ENCODE peak calls at places on chromosomes 16 and 17, in nine cellular contexts. S is heart left ventricle, Z is uterus, Y is Peyer's patch, I is IMR-90, R is esophagus squamous epithelium, H is ovary, P is adrenal gland, C is suprapubic skin. N is an unnamed sample. For H3K36me3, the result is how much of the 10 kb centered on the place peaks cover.

GRCh38 chr16:70695351-70696070 is 9.7 kb upstream of the MTSS2 start:
- DNase-seq in S (peak), R (no peak), Z (no peak), C (no peak), I (no peak), P (peak), H (no peak), Y (no peak), N (no peak)

GRCh38 chr16:87210949-87211348 is 106.2 kb downstream of the C16orf95 start:
- DNase-seq in Y (no peak), P (no peak), H (no peak), I (peak), C (no peak), R (no peak), S (no peak), Z (no peak), N (no peak)

GRCh38 chr17:16282522-16282921 is 65.5 kb downstream of the PIGL start:
- DNase-seq in C (no peak), S (no peak), H (no peak), Y (no peak), P (no peak), I (peak), Z (no peak), R (no peak), N (no peak)

GRCh38 chr17:58052951-58053715 is 30.1 kb upstream of the DYNLL2 start:
- DNase-seq in I (no peak), H (no peak), Z (no peak), P (peak), S (no peak), Y (no peak), R (no peak), C (no peak), N (no peak)

GRCh38 chr16:15502041-15502725 is 67.8 kb downstream of the BMERB1 start:
- DNase-seq in S (no peak), C (no peak), I (peak), R (no peak), H (no peak), Z (no peak), Y (no peak), P (no peak), N (no peak)

GRCh38 chr16:4703906-4704305 is 10.5 kb downstream of the NUDT16L1 start:
- DNase-seq in Y (no peak), R (no peak), Z (no peak), P (no peak), C (no peak), H (no peak), I (no peak), S (no peak), N (no peak)

GRCh38 chr17:14337596-14338079 is 36.8 kb downstream of the HS3ST3B1 start:
- DNase-seq in S (no peak), H (no peak), R (no peak), Y (no peak), C (no peak), Z (no peak), P (no peak), I (no peak), N (no peak)

GRCh38 chr16:58814348-58814801 is 80.3 kb upstream of the GOT2 start:
- DNase-seq in Z (peak), Y (no peak), I (peak), C (no peak), R (no peak), S (peak), P (peak), H (peak), N (peak)

GRCh38 chr17:21470861-21471260 is 94.7 kb downstream of the KCNJ12 start:
- DNase-seq in S (no peak), Z (no peak), C (no peak), Y (no peak), R (no peak), P (no peak), I (no peak), H (no peak), N (no peak)

GRCh38 chr16:81456523-81457325 is 12.1 kb downstream of the CMIP start:
- DNase-seq in Z (no peak), C (no peak), S (no peak), Y (peak), R (no peak), H (no peak), I (no peak), P (no peak), N (no peak)

GRCh38 chr17:58364270-58364942 is 12.4 kb upstream of the SUPT4H1 start:
- DNase-seq in I (no peak), R (no peak), Y (peak), C (no peak), H (no peak), S (no peak), P (peak), Z (no peak), N (peak)

GRCh38 chr16:71439531-71439930 is 2.3 kb downstream of the TLE7 start:
- DNase-seq in I (no peak), P (no peak), R (no peak), H (no peak), Y (no peak), Z (no peak), C (no peak), S (no peak), N (no peak)

GRCh38 chr16:22413819-22414218 is 39.4 kb upstream of the CDR2 start:
- DNase-seq in H (no peak), C (no peak), R (no peak), P (no peak), Y (no peak), S (no peak), I (no peak), Z (no peak), N (no peak)

GRCh38 chr16:11560701-11561439 is 25.8 kb downstream of the LITAF start:
- DNase-seq in Y (no peak), I (no peak), C (no peak), P (peak), S (peak), R (no peak), H (peak), Z (peak), N (no peak)

GRCh38 chr16:5302372-5303114 is 204.9 kb upstream of the EEF2KMT start:
- DNase-seq in Z (no peak), Y (no peak), S (no peak), C (no peak), R (no peak), H (no peak), I (no peak), P (no peak), N (no peak)

GRCh38 chr17:71899317-71899716 is 221.5 kb upstream of the SOX9 start:
- DNase-seq in R (no peak), S (no peak), Y (no peak), C (no peak), I (peak), Z (no peak), P (no peak), H (no peak), N (no peak)

GRCh38 chr17:10217916-10218315 is 19.5 kb upstream of the GAS7 start:
- DNase-seq in H (no peak), C (no peak), Z (no peak), I (peak), R (no peak), Y (no peak), S (no peak), P (no peak), N (no peak)

GRCh38 chr16:87369796-87370719 is 13.5 kb downstream of the FBXO31 start:
- DNase-seq in S (no peak), I (no peak), Y (no peak), Z (no peak), P (no peak), H (no peak), R (no peak), C (no peak), N (no peak)

GRCh38 chr17:45137561-45138305 is 2.2 kb downstream of the ACBD4 start:
- DNase-seq in S (no peak), Z (no peak), I (no peak), C (no peak), P (peak), H (no peak), R (no peak), Y (peak), N (no peak)

GRCh38 chr16:83312015-83312734 is 495.6 kb upstream of the HSBP1 start:
- DNase-seq in P (no peak), C (no peak), H (no peak), R (no peak), Z (no peak), S (no peak), I (no peak), Y (no peak), N (no peak)

GRCh38 chr16:84955427-84955826 is 55.9 kb downstream of the ZDHHC7 start:
- DNase-seq in R (no peak), Z (no peak), S (no peak), C (no peak), P (no peak), Y (no peak), H (no peak), I (no peak), N (no peak)

GRCh38 chr17:21119247-21119944 is 7.4 kb upstream of the DHRS7B start:
- DNase-seq in Z (peak), H (peak), I (peak), P (peak), R (no peak), S (peak), Y (peak), C (peak), N (peak)

GRCh38 chr16:82358161-82358560 is 188.1 kb upstream of the MPHOSPH6 start:
- DNase-seq in I (no peak), R (no peak), Y (no peak), P (no peak), Z (no peak), C (no peak), S (no peak), H (no peak), N (no peak)

GRCh38 chr16:47213761-47214440 is 70.2 kb upstream of the NETO2 start:
- DNase-seq in I (peak), Y (no peak), Z (no peak), S (no peak), H (no peak), C (no peak), P (no peak), R (no peak), N (no peak)

GRCh38 chr16:69596801-69597200 is 31.0 kb downstream of the NFAT5 start:
- DNase-seq in I (no peak), Z (no peak), P (no peak), C (no peak), S (no peak), R (no peak), H (no peak), Y (no peak), N (no peak)

GRCh38 chr17:46191332-46192210 is 1.7 kb downstream of the KANSL1 start:
- DNase-seq in R (no peak), C (no peak), P (peak), S (peak), Y (no peak), H (peak), I (no peak), Z (no peak), N (peak)

GRCh38 chr17:145671-146541 is 8.5 kb downstream of the SCGB1C2 start:
- DNase-seq in I (no peak), Z (peak), S (peak), R (no peak), H (peak), C (peak), P (peak), Y (peak), N (peak)

GRCh38 chr17:57006040-57006439 is 28.1 kb downstream of the SCPEP1 start:
- DNase-seq in Z (no peak), H (no peak), Y (no peak), P (peak), C (no peak), I (no peak), S (no peak), R (no peak), N (no peak)

GRCh38 chr17:9900019-9900594 is 5.0 kb downstream of the RCVRN start:
- DNase-seq in Y (no peak), P (no peak), H (no peak), S (no peak), R (no peak), C (peak), I (no peak), Z (peak), N (no peak)

GRCh38 chr16:71769222-71769621 is 39.4 kb downstream of the AP1G1 start:
- DNase-seq in Z (no peak), C (no peak), H (no peak), R (no peak), P (no peak), I (no peak), Y (no peak), S (no peak), N (no peak)

GRCh38 chr17:3551189-3551588 is 6.4 kb downstream of the TRPV3 start:
- DNase-seq in I (no peak), P (no peak), C (no peak), H (no peak), R (no peak), Z (no peak), S (no peak), Y (peak), N (no peak)

GRCh38 chr17:31392002-31392855 is 754 bp downstream of the RAB11FIP4 start:
- DNase-seq in R (no peak), Y (no peak), H (no peak), C (no peak), P (no peak), Z (no peak), I (no peak), S (no peak), N (no peak)
- H3K4me3 ChIP-seq in R (peak), Y (peak), H (peak), C (peak), P (no peak), Z (no peak), I (peak), S (peak), N (peak)

GRCh38 chr16:20866792-20867191 is 33.4 kb downstream of the DCUN1D3 start:
- DNase-seq in I (no peak), S (no peak), C (no peak), H (no peak), P (peak), R (no peak), Z (no peak), Y (no peak), N (no peak)

GRCh38 chr16:20867585-20867984 is 32.6 kb downstream of the DCUN1D3 start:
- DNase-seq in C (no peak), Z (no peak), P (peak), S (no peak), I (peak), R (no peak), Y (no peak), H (no peak), N (no peak)

GRCh38 chr16:20870122-20870521 is 30.0 kb downstream of the DCUN1D3 start:
- DNase-seq in Z (no peak), C (no peak), Y (no peak), S (no peak), H (no peak), R (no peak), P (no peak), I (no peak), N (no peak)

GRCh38 chr16:20871258-20871657 is 28.9 kb downstream of the DCUN1D3 start:
- DNase-seq in I (no peak), Y (no peak), Z (no peak), S (no peak), R (no peak), H (no peak), C (no peak), P (no peak), N (no peak)

GRCh38 chr16:20868890-20869289 is 31.3 kb downstream of the DCUN1D3 start:
- DNase-seq in S (peak), R (no peak), I (peak), H (peak), C (peak), Z (peak), Y (peak), P (peak), N (peak)
- TF ChIP-seq POLR2A in S (no peak), R (no peak), I (no peak), H (no peak), C (no peak), Z (no peak), Y (no peak), P (no peak), N (no peak)

GRCh38 chr17:49234509-49235080 is 4.0 kb upstream of the PHOSPHO1 start:
- DNase-seq in S (no peak), Z (no peak), H (no peak), R (no peak), Y (no peak), C (no peak), I (no peak), P (no peak), N (no peak)
- H3K36me3 ChIP-seq in S (under half), Z (under half), H (under half), R (under half), Y (under half), C (under half), I (under half), P (under half), N (under half)

GRCh38 chr16:67833035-67833417 is 9.1 kb upstream of the THAP11 start:
- DNase-seq in Z (no peak), I (peak), H (no peak), S (no peak), P (no peak), Y (no peak), C (no peak), R (no peak), N (no peak)

GRCh38 chr16:67837811-67838210 is 4.3 kb upstream of the THAP11 start:
- DNase-seq in Z (no peak), C (no peak), H (no peak), I (no peak), S (no peak), P (no peak), Y (no peak), R (no peak), N (no peak)

GRCh38 chr16:67828651-67829050 is 13.5 kb upstream of the THAP11 start:
- DNase-seq in I (no peak), R (no peak), P (no peak), S (no peak), Z (no peak), Y (no peak), C (no peak), H (no peak), N (no peak)

GRCh38 chr16:67833418-67834241 is 8.5 kb upstream of the THAP11 start:
- DNase-seq in H (peak), P (peak), I (peak), C (peak), R (peak), S (peak), Z (peak), Y (peak), N (peak)

DNA sequence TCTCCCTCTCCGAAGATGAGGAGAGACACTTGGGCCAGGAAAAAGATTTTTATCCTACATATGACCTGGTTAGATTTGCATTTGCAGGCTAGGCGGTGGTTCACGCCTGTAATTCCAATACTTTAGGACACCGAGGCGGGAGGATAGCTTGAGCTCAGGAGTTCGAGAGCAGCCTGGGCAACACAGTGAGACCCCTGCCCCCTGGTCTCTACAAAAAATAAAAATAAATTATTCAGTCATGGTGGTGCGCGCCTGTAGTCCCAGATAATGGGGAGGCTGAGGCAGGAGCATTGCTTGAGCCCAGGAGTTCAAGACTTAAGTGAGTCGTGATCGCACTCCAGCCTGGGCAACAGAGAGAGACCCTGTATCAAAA is 7.9 kb upstream of the THAP11 start:
- DNase-seq in H (no peak), P (no peak), Y (no peak), C (no peak), R (no peak), I (no peak), S (no peak), Z (no peak), N (no peak)
- H3K4me3 ChIP-seq in H (peak), P (peak), Y (peak), C (peak), R (peak), I (peak), S (peak), Z (peak), N (peak)

GRCh38 chr16:51474414-51475091 is 323.5 kb upstream of the SALL1 start:
- DNase-seq in Y (no peak), Z (no peak), I (no peak), R (no peak), P (no peak), C (no peak), S (no peak), H (no peak), N (no peak)

GRCh38 chr16:51473091-51473490 is 322.0 kb upstream of the SALL1 start:
- DNase-seq in C (no peak), Z (no peak), I (no peak), R (no peak), H (no peak), Y (no peak), P (no peak), S (no peak), N (no peak)
- TF ChIP-seq POLR2A in C (no peak), Z (no peak), I (no peak), R (no peak), H (no peak), Y (no peak), P (no peak), S (no peak), N (no peak)

DNA sequence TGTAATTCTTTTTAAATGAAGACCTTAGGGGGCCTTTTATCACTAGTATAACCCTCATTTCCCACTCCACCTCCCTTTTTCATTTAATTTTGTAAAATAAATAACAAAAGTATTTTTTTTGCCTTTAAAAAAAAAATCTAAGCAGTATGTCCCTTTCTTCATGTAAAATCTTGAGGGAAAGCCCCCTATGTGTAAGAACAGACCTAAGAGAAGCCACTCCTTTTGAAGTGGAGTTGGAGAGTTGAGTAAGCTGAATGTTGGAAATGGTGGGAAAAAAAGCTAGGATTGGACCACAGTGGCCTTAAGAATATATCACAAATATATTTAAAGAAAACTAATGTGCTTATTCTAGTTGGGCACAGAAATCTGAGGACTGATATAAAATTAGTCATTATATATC is 44.5 kb upstream of the INTS2 start:
- DNase-seq in Y (no peak), H (no peak), Z (no peak), S (no peak), I (no peak), R (no peak), P (no peak), C (no peak), N (no peak)
- H3K36me3 ChIP-seq in Y (under half), H (under half), Z (under half), S (half or more), I (under half), R (under half), P (under half), C (half or more), N (under half)

DNA sequence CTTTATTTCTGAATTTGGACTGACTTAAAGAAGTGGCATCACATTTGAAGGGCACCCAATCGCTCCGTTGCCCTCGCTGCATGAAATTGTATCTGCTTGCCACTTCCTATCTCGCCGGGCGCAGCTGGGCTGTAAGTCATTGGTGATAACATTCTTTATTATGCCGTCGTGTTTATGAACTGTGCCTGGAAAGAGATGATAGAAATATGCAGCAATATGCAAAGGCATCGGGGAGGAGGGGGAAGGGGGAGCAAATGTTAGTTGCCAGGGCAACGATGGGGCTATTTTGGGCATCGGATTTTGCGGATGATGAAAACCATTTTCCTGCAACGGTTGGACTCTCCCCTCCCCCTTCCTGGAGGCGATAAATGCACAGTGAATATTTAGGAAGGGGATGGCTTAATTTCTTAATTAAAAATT is 386.9 kb upstream of the TNRC6C start:
- DNase-seq in H (no peak), C (no peak), Z (no peak), Y (no peak), P (no peak), R (no peak), S (no peak), I (peak), N (no peak)
- H3K4me3 ChIP-seq in H (no peak), C (peak), Z (no peak), Y (no peak), P (no peak), R (peak), S (peak), I (no peak), N (no peak)

GRCh38 chr17:74971842-74972106 is 785 bp downstream of the HID1 start:
- DNase-seq in I (no peak), C (no peak), R (no peak), Y (no peak), S (no peak), P (no peak), H (no peak), Z (no peak), N (no peak)

GRCh38 chr17:74970395-74970794 is 2.2 kb downstream of the HID1 start:
- DNase-seq in P (no peak), Z (no peak), Y (no peak), C (no peak), R (no peak), S (peak), H (no peak), I (no peak), N (no peak)

GRCh38 chr17:74971069-74971841 is 1.3 kb downstream of the HID1 start:
- DNase-seq in Z (no peak), P (no peak), Y (no peak), H (no peak), C (no peak), R (no peak), I (no peak), S (no peak), N (no peak)

GRCh38 chr17:74972973-74973328 is 392 bp upstream of the HID1 start:
- DNase-seq in S (no peak), Y (no peak), H (no peak), C (no peak), P (no peak), I (no peak), Z (no peak), R (no peak), N (no peak)

GRCh38 chr17:74972107-74972972 is at the start of gene HID1:
- DNase-seq in Z (no peak), P (peak), Y (peak), H (peak), S (peak), C (no peak), R (no peak), I (no peak), N (peak)
- TF ChIP-seq POLR2A in Z (peak), P (no peak), Y (peak), H (no peak), S (no peak), C (no peak), R (no peak), I (no peak), N (peak)

N was measured in prostate gland.